ENCODE peak calls at places on chromosome 12, in five cellular contexts. M is stomach, T is breast epithelium, E is sigmoid colon, U is suprapubic skin. X is an unnamed sample.

GRCh38 chr12:65215449-65215848 is 46.1 kb downstream of the LEMD3 start:
- DNase-seq in M (no peak), T (no peak), E (no peak), U (no peak), X (no peak)

GRCh38 chr12:132589856-132590255 is 20.5 kb downstream of the LRCOL1 start:
- DNase-seq in M (no peak), T (no peak), E (no peak), U (no peak), X (no peak)

GRCh38 chr12:75783093-75783877 is 248.3 kb downstream of the PHLDA1 start:
- DNase-seq in M (no peak), T (no peak), E (no peak), U (no peak), X (no peak)

GRCh38 chr12:71045781-71046180 is 112.0 kb downstream of the TSPAN8 start:
- DNase-seq in M (no peak), T (no peak), E (no peak), U (no peak), X (no peak)

GRCh38 chr12:2097617-2098016 is 44.8 kb downstream of the CACNA1C start:
- DNase-seq in M (no peak), T (no peak), E (no peak), U (no peak), X (no peak)

GRCh38 chr12:10025236-10025635 is 5.2 kb upstream of the CLEC9A start:
- DNase-seq in M (no peak), T (no peak), E (no peak), U (no peak), X (no peak)

GRCh38 chr12:106342397-106343212 is 14.9 kb upstream of the POLR3B start:
- DNase-seq in M (peak; percentile 49), T (peak; percentile 57), E (peak; percentile 89), U (peak; percentile 88), X (no peak)

GRCh38 chr12:105539735-105540134 is 209.2 kb downstream of the C12orf75 start:
- DNase-seq in M (no peak), T (no peak), E (no peak), U (no peak), X (no peak)

GRCh38 chr12:24833513-24833912 is 115.4 kb downstream of the BCAT1 start:
- DNase-seq in M (no peak), T (no peak), E (no peak), U (no peak), X (no peak)

GRCh38 chr12:89524201-89525001 is at the start of gene GALNT4:
- DNase-seq in M (peak; percentile 90), T (peak; percentile 75), E (peak; percentile 93), U (peak; percentile 95), X (peak; percentile 95)

GRCh38 chr12:98699568-98699967 is 54.5 kb downstream of the APAF1 start:
- DNase-seq in M (no peak), T (no peak), E (no peak), U (no peak), X (no peak)

GRCh38 chr12:13425766-13426165 is 229.2 kb downstream of the EMP1 start:
- DNase-seq in M (no peak), T (no peak), E (no peak), U (no peak), X (no peak)

GRCh38 chr12:56087220-56087619 is 7.3 kb downstream of the ERBB3 start:
- DNase-seq in M (peak; percentile 97), T (peak; percentile 64), E (peak; percentile 75), U (no peak), X (no peak)

GRCh38 chr12:4274960-4275868 is 1.7 kb downstream of the CCND2 start:
- DNase-seq in M (no peak), T (no peak), E (no peak), U (no peak), X (peak; percentile 81)

GRCh38 chr12:56687225-56688128 is 607 bp downstream of the PTGES3 start:
- DNase-seq in M (peak; percentile 64), T (peak; percentile 62), E (peak; percentile 81), U (peak; percentile 81), X (peak; percentile 94)

GRCh38 chr12:70854871-70855578 is 65.5 kb downstream of the PTPRR start:
- DNase-seq in M (no peak), T (no peak), E (no peak), U (no peak), X (no peak)

GRCh38 chr12:45914090-45914489 is 76.3 kb downstream of the SCAF11 start:
- DNase-seq in M (no peak), T (no peak), E (no peak), U (no peak), X (no peak)

GRCh38 chr12:5624873-5625272 is 193.0 kb downstream of the NTF3 start:
- DNase-seq in M (no peak), T (no peak), E (no peak), U (no peak), X (no peak)

GRCh38 chr12:64528616-64529015 is 76.7 kb downstream of the TBK1 start:
- DNase-seq in M (no peak), T (no peak), E (no peak), U (no peak), X (no peak)

GRCh38 chr12:89709994-89710872 is 1.6 kb upstream of the ATP2B1 start:
- DNase-seq in M (peak; percentile 52), T (peak; percentile 24), E (peak; percentile 86), U (peak; percentile 87), X (no peak)

GRCh38 chr12:37547611-37548010 is 769.0 kb upstream of the ALG10B start:
- DNase-seq in M (no peak), T (no peak), E (no peak), U (no peak), X (no peak)

GRCh38 chr12:75289678-75290200 is 40.4 kb downstream of the CAPS2 start:
- DNase-seq in M (no peak), T (no peak), E (no peak), U (no peak), X (no peak)

GRCh38 chr12:109920266-109920780 is 20.2 kb downstream of the TCHP start:
- DNase-seq in M (no peak), T (no peak), E (peak; percentile 39), U (no peak), X (no peak)

GRCh38 chr12:93795352-93795751 is 118.2 kb downstream of the CRADD start:
- DNase-seq in M (no peak), T (no peak), E (no peak), U (no peak), X (no peak)

GRCh38 chr12:93794738-93795137 is 117.6 kb downstream of the CRADD start:
- DNase-seq in M (no peak), T (no peak), E (no peak), U (no peak), X (no peak)

GRCh38 chr12:93796719-93797118 is 119.5 kb downstream of the CRADD start:
- DNase-seq in M (no peak), T (no peak), E (no peak), U (no peak), X (no peak)

GRCh38 chr12:93793007-93793406 is 115.8 kb downstream of the CRADD start:
- DNase-seq in M (no peak), T (no peak), E (no peak), U (no peak), X (no peak)

GRCh38 chr12:93793983-93794382 is 116.8 kb downstream of the CRADD start:
- DNase-seq in M (no peak), T (no peak), E (no peak), U (no peak), X (no peak)
- TF ChIP-seq POLR2AphosphoS5 in M (no peak), T (no peak), E (no peak), U (no peak), X (no peak)

GRCh38 chr12:59886131-59886751 is 290.4 kb downstream of the SLC16A7 start:
- DNase-seq in M (no peak), T (no peak), E (no peak), U (no peak), X (no peak)
- TF ChIP-seq POLR2AphosphoS5 in M (no peak), T (no peak), E (no peak), U (no peak), X (no peak)

GRCh38 chr12:68686595-68687521 is at the start of gene NUP107:
- DNase-seq in M (peak; percentile 100), T (peak; percentile 99), E (peak; percentile 100), U (peak; percentile 100), X (peak; percentile 99)
- TF ChIP-seq POLR2AphosphoS5 in M (peak; percentile 90), T (peak; percentile 95), E (peak; percentile 57), U (peak; percentile 75), X (peak; percentile 94)

DNA sequence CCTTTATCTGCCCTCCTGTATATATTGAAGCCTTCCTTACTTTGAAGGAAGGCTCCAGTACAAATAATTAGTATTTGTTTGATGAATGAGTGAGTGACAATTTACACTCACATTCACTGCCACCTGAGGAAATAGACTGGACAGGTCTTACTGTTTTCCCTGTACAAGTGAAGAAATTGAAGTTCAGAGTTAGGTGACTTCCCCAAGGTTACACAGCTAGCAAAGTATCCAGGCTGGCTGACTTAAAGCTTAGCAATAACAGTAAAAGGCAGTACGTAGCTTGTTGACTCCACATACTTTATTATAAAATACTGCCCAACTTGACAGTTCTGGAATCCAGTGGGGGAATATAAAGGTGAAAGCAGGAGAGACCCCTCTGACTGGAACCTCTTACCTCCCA is 2.6 kb upstream of the KRT18 start:
- DNase-seq in M (no peak), T (no peak), E (no peak), U (no peak), X (no peak)
- TF ChIP-seq POLR2AphosphoS5 in M (no peak), T (no peak), E (no peak), U (no peak), X (no peak)

DNA sequence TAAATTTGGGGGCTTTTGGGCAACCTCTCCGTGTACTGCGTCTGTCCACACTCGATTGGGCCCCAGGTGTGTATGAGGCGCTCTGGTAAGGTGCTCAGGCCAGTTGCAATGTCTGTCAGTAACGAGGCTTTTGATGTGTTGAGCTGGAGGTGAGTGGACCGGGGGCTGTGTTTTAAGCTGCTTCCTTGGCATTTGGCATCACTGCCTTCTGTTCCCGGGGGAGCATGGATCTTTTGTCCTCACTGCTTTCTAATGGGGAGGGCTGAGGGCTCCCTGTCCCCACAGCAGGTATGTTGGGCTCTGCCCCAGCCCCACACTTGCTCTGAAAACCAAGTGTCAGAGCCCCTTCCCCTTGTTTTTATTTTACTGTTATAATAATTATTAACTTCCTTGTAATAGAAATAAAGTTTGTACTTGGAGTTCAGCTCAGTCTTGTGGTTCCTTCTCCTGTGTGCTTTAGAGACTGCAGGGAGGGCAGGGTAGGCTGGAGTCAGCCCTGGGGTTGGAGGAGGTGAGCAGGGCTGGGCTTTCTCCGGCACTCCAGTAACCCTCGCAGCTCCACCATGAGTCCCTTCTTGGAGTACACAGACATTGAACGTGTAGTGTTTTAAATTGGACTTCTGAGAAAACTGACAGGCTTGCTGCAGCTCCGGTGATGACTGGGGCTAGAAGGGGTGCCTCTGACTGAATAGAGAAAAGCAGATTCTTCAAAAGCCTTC is 28.0 kb downstream of the TRAFD1 start:
- DNase-seq in M (no peak), T (no peak), E (no peak), U (no peak), X (no peak)
- TF ChIP-seq POLR2AphosphoS5 in M (no peak), T (no peak), E (no peak), U (no peak), X (no peak)